ENCODE peak calls at places on chromosomes 3 and 15, in ten cellular contexts. One of them, this sample, is unnamed.

GRCh38 chr15:31100738-31101137 is 787 bp downstream of the TRPM1 start:
- DNase-seq in lower lobe of right lung: no peak
- DNase-seq in tibial nerve: no peak
- DNase-seq in chondrocyte: no peak
- DNase-seq in endothelial cell: no peak
- DNase-seq in Peyer's patch: no peak
- DNase-seq in psoas muscle: no peak
- DNase-seq in heart right ventricle: no peak
- DNase-seq in cardiac muscle cell: no peak
- DNase-seq in kidney epithelial cell: no peak
- DNase-seq in this sample: no peak

GRCh38 chr3:174035317-174035886 is 637.9 kb downstream of the NLGN1 start:
- DNase-seq in lower lobe of right lung: no peak
- DNase-seq in tibial nerve: no peak
- DNase-seq in chondrocyte: no peak
- DNase-seq in endothelial cell: no peak
- DNase-seq in Peyer's patch: no peak
- DNase-seq in psoas muscle: no peak
- DNase-seq in heart right ventricle: no peak
- DNase-seq in cardiac muscle cell: peak; percentile 5
- DNase-seq in kidney epithelial cell: no peak
- DNase-seq in this sample: no peak

GRCh38 chr3:190081387-190081786 is 39.3 kb downstream of the P3H2 start:
- DNase-seq in lower lobe of right lung: no peak
- DNase-seq in tibial nerve: no peak
- DNase-seq in chondrocyte: no peak
- DNase-seq in endothelial cell: no peak
- DNase-seq in Peyer's patch: no peak
- DNase-seq in psoas muscle: no peak
- DNase-seq in heart right ventricle: no peak
- DNase-seq in cardiac muscle cell: no peak
- DNase-seq in kidney epithelial cell: no peak
- DNase-seq in this sample: no peak

GRCh38 chr3:87272718-87273337 is 3.6 kb downstream of the POU1F1 start:
- DNase-seq in lower lobe of right lung: no peak
- DNase-seq in tibial nerve: no peak
- DNase-seq in chondrocyte: no peak
- DNase-seq in endothelial cell: no peak
- DNase-seq in Peyer's patch: no peak
- DNase-seq in psoas muscle: no peak
- DNase-seq in heart right ventricle: no peak
- DNase-seq in cardiac muscle cell: no peak
- DNase-seq in kidney epithelial cell: no peak
- DNase-seq in this sample: no peak

GRCh38 chr15:71945012-71945411 is 134.7 kb downstream of the NR2E3 start:
- DNase-seq in lower lobe of right lung: no peak
- DNase-seq in tibial nerve: no peak
- DNase-seq in chondrocyte: no peak
- DNase-seq in endothelial cell: no peak
- DNase-seq in Peyer's patch: no peak
- DNase-seq in psoas muscle: no peak
- DNase-seq in heart right ventricle: no peak
- DNase-seq in cardiac muscle cell: no peak
- DNase-seq in kidney epithelial cell: no peak
- DNase-seq in this sample: no peak

GRCh38 chr15:38972831-38973230 is 408.2 kb upstream of the RASGRP1 start:
- DNase-seq in lower lobe of right lung: no peak
- DNase-seq in tibial nerve: no peak
- DNase-seq in chondrocyte: no peak
- DNase-seq in endothelial cell: no peak
- DNase-seq in Peyer's patch: no peak
- DNase-seq in psoas muscle: no peak
- DNase-seq in heart right ventricle: no peak
- DNase-seq in cardiac muscle cell: no peak
- DNase-seq in kidney epithelial cell: no peak
- DNase-seq in this sample: no peak

GRCh38 chr3:153209596-153209995 is 47.6 kb downstream of the RAP2B start:
- DNase-seq in lower lobe of right lung: peak; percentile 73
- DNase-seq in tibial nerve: no peak
- DNase-seq in chondrocyte: no peak
- DNase-seq in endothelial cell: peak; percentile 30
- DNase-seq in Peyer's patch: no peak
- DNase-seq in psoas muscle: peak; percentile 56
- DNase-seq in heart right ventricle: peak; percentile 8
- DNase-seq in cardiac muscle cell: peak; percentile 32
- DNase-seq in kidney epithelial cell: peak; percentile 62
- DNase-seq in this sample: no peak

GRCh38 chr15:57462391-57462790 is 86.1 kb downstream of the CGNL1 start:
- DNase-seq in lower lobe of right lung: no peak
- DNase-seq in tibial nerve: no peak
- DNase-seq in chondrocyte: no peak
- DNase-seq in endothelial cell: no peak
- DNase-seq in Peyer's patch: no peak
- DNase-seq in psoas muscle: no peak
- DNase-seq in heart right ventricle: no peak
- DNase-seq in cardiac muscle cell: peak; percentile 42
- DNase-seq in kidney epithelial cell: no peak
- DNase-seq in this sample: no peak

GRCh38 chr3:188330138-188330537 is 176.2 kb downstream of the LPP start:
- DNase-seq in lower lobe of right lung: no peak
- DNase-seq in tibial nerve: no peak
- DNase-seq in chondrocyte: no peak
- DNase-seq in endothelial cell: no peak
- DNase-seq in Peyer's patch: no peak
- DNase-seq in psoas muscle: no peak
- DNase-seq in heart right ventricle: no peak
- DNase-seq in cardiac muscle cell: no peak
- DNase-seq in kidney epithelial cell: no peak
- DNase-seq in this sample: no peak

GRCh38 chr3:55801068-55801467 is 314.0 kb upstream of the WNT5A start:
- DNase-seq in lower lobe of right lung: no peak
- DNase-seq in tibial nerve: no peak
- DNase-seq in chondrocyte: no peak
- DNase-seq in endothelial cell: no peak
- DNase-seq in Peyer's patch: no peak
- DNase-seq in psoas muscle: no peak
- DNase-seq in heart right ventricle: no peak
- DNase-seq in cardiac muscle cell: no peak
- DNase-seq in kidney epithelial cell: no peak
- DNase-seq in this sample: no peak

GRCh38 chr15:68885070-68885469 is 45.3 kb upstream of the SPESP1 start:
- DNase-seq in lower lobe of right lung: no peak
- DNase-seq in tibial nerve: no peak
- DNase-seq in chondrocyte: no peak
- DNase-seq in endothelial cell: no peak
- DNase-seq in Peyer's patch: no peak
- DNase-seq in psoas muscle: no peak
- DNase-seq in heart right ventricle: no peak
- DNase-seq in cardiac muscle cell: peak; percentile 90
- DNase-seq in kidney epithelial cell: no peak
- DNase-seq in this sample: no peak

GRCh38 chr3:47324278-47324865 is 41.6 kb downstream of the KLHL18 start:
- DNase-seq in lower lobe of right lung: no peak
- DNase-seq in tibial nerve: peak; percentile 80
- DNase-seq in chondrocyte: no peak
- DNase-seq in endothelial cell: peak; percentile 72
- DNase-seq in Peyer's patch: peak; percentile 78
- DNase-seq in psoas muscle: no peak
- DNase-seq in heart right ventricle: peak; percentile 77
- DNase-seq in cardiac muscle cell: peak; percentile 90
- DNase-seq in kidney epithelial cell: no peak
- DNase-seq in this sample: peak; percentile 62

GRCh38 chr15:58880320-58880719 is 53.2 kb downstream of the SLTM start:
- DNase-seq in lower lobe of right lung: no peak
- DNase-seq in tibial nerve: no peak
- DNase-seq in chondrocyte: no peak
- DNase-seq in endothelial cell: no peak
- DNase-seq in Peyer's patch: no peak
- DNase-seq in psoas muscle: no peak
- DNase-seq in heart right ventricle: no peak
- DNase-seq in cardiac muscle cell: no peak
- DNase-seq in kidney epithelial cell: no peak
- DNase-seq in this sample: no peak

GRCh38 chr3:53166781-53167291 is 5.8 kb downstream of the PRKCD start:
- DNase-seq in lower lobe of right lung: peak; percentile 85
- DNase-seq in tibial nerve: peak; percentile 56
- DNase-seq in chondrocyte: no peak
- DNase-seq in endothelial cell: peak; percentile 55
- DNase-seq in Peyer's patch: peak; percentile 68
- DNase-seq in psoas muscle: peak; percentile 84
- DNase-seq in heart right ventricle: peak; percentile 75
- DNase-seq in cardiac muscle cell: peak; percentile 86
- DNase-seq in kidney epithelial cell: no peak
- DNase-seq in this sample: no peak

GRCh38 chr3:122941233-122942206 is 86.0 kb downstream of the SEMA5B start:
- DNase-seq in lower lobe of right lung: no peak
- DNase-seq in tibial nerve: no peak
- DNase-seq in chondrocyte: no peak
- DNase-seq in endothelial cell: no peak
- DNase-seq in Peyer's patch: no peak
- DNase-seq in psoas muscle: no peak
- DNase-seq in heart right ventricle: no peak
- DNase-seq in cardiac muscle cell: no peak
- DNase-seq in kidney epithelial cell: no peak
- DNase-seq in this sample: no peak

GRCh38 chr3:47418167-47419082 is 37.6 kb downstream of the PTPN23 start:
- DNase-seq in lower lobe of right lung: no peak
- DNase-seq in tibial nerve: no peak
- DNase-seq in chondrocyte: peak; percentile 89
- DNase-seq in endothelial cell: no peak
- DNase-seq in Peyer's patch: no peak
- DNase-seq in psoas muscle: no peak
- DNase-seq in heart right ventricle: no peak
- DNase-seq in cardiac muscle cell: no peak
- DNase-seq in kidney epithelial cell: no peak
- DNase-seq in this sample: no peak

GRCh38 chr15:59438891-59439290 is 905 bp downstream of the FAM81A start:
- DNase-seq in lower lobe of right lung: no peak
- DNase-seq in tibial nerve: no peak
- DNase-seq in chondrocyte: no peak
- DNase-seq in endothelial cell: no peak
- DNase-seq in Peyer's patch: peak; percentile 75
- DNase-seq in psoas muscle: no peak
- DNase-seq in heart right ventricle: no peak
- DNase-seq in cardiac muscle cell: no peak
- DNase-seq in kidney epithelial cell: no peak
- DNase-seq in this sample: no peak

GRCh38 chr15:73681073-73681472 is 3.1 kb upstream of the CD276 start:
- DNase-seq in lower lobe of right lung: no peak
- DNase-seq in tibial nerve: no peak
- DNase-seq in chondrocyte: no peak
- DNase-seq in endothelial cell: no peak
- DNase-seq in Peyer's patch: no peak
- DNase-seq in psoas muscle: no peak
- DNase-seq in heart right ventricle: no peak
- DNase-seq in cardiac muscle cell: no peak
- DNase-seq in kidney epithelial cell: no peak
- DNase-seq in this sample: no peak

GRCh38 chr15:62453979-62454378 is 288.9 kb upstream of the C2CD4B start:
- DNase-seq in lower lobe of right lung: no peak
- DNase-seq in tibial nerve: no peak
- DNase-seq in chondrocyte: no peak
- DNase-seq in endothelial cell: no peak
- DNase-seq in Peyer's patch: no peak
- DNase-seq in psoas muscle: no peak
- DNase-seq in heart right ventricle: no peak
- DNase-seq in cardiac muscle cell: peak; percentile 50
- DNase-seq in kidney epithelial cell: no peak
- DNase-seq in this sample: no peak

GRCh38 chr3:48664313-48664644 is 1.6 kb upstream of the CELSR3 start:
- DNase-seq in lower lobe of right lung: no peak
- DNase-seq in tibial nerve: no peak
- DNase-seq in chondrocyte: no peak
- DNase-seq in endothelial cell: no peak
- DNase-seq in Peyer's patch: no peak
- DNase-seq in psoas muscle: no peak
- DNase-seq in heart right ventricle: no peak
- DNase-seq in cardiac muscle cell: no peak
- DNase-seq in kidney epithelial cell: no peak
- DNase-seq in this sample: no peak
- TF ChIP-seq CTCF in lower lobe of right lung: peak; percentile 28
- TF ChIP-seq CTCF in tibial nerve: no peak
- TF ChIP-seq CTCF in chondrocyte: peak; percentile 65
- TF ChIP-seq CTCF in endothelial cell: peak; percentile 14
- TF ChIP-seq CTCF in Peyer's patch: no peak
- TF ChIP-seq CTCF in psoas muscle: peak; percentile 3
- TF ChIP-seq CTCF in heart right ventricle: peak; percentile 10
- TF ChIP-seq CTCF in cardiac muscle cell: no peak
- TF ChIP-seq CTCF in kidney epithelial cell: no peak
- TF ChIP-seq CTCF in this sample: no peak

DNA sequence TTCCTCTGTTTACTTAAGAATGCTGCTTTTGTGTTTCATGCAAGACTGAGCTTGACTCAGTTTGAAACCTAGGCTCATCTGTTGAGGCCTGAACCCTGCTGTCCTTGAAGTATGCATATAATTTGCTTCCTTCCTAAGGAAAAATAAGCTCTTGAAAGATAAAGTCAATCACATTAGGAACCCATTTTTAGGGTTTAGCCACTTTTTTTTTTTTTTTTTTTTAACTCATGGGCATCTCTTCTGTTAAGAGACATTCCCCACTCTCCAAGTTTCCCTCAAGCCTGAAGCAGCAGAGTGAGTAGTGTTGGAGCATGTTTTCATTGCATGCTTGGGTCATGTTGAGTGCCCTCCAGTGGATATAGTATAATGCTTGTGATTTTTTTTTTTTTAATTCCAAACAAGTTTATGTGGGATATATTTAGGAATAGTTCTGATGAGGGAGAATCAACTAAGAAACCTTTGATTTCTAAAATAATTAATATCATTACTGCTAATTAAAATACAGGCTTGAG is 3.6 kb downstream of the CTNNB1 start:
- DNase-seq in lower lobe of right lung: no peak
- DNase-seq in tibial nerve: peak; percentile 32
- DNase-seq in chondrocyte: no peak
- DNase-seq in endothelial cell: no peak
- DNase-seq in Peyer's patch: no peak
- DNase-seq in psoas muscle: no peak
- DNase-seq in heart right ventricle: peak; percentile 26
- DNase-seq in cardiac muscle cell: peak; percentile 73
- DNase-seq in kidney epithelial cell: no peak
- DNase-seq in this sample: no peak
- TF ChIP-seq CTCF in lower lobe of right lung: peak; percentile 37
- TF ChIP-seq CTCF in tibial nerve: peak; percentile 42
- TF ChIP-seq CTCF in chondrocyte: peak; percentile 79
- TF ChIP-seq CTCF in endothelial cell: no peak
- TF ChIP-seq CTCF in Peyer's patch: no peak
- TF ChIP-seq CTCF in psoas muscle: peak; percentile 34
- TF ChIP-seq CTCF in heart right ventricle: peak; percentile 66
- TF ChIP-seq CTCF in cardiac muscle cell: peak; percentile 51
- TF ChIP-seq CTCF in kidney epithelial cell: peak; percentile 49
- TF ChIP-seq CTCF in this sample: peak; percentile 43

GRCh38 chr15:41908681-41909461 is 15.0 kb upstream of the SPTBN5 start:
- DNase-seq in lower lobe of right lung: no peak
- DNase-seq in tibial nerve: no peak
- DNase-seq in chondrocyte: no peak
- DNase-seq in endothelial cell: no peak
- DNase-seq in Peyer's patch: no peak
- DNase-seq in psoas muscle: no peak
- DNase-seq in heart right ventricle: no peak
- DNase-seq in cardiac muscle cell: no peak
- DNase-seq in kidney epithelial cell: no peak
- DNase-seq in this sample: no peak
- TF ChIP-seq CTCF in lower lobe of right lung: no peak
- TF ChIP-seq CTCF in tibial nerve: no peak
- TF ChIP-seq CTCF in chondrocyte: no peak
- TF ChIP-seq CTCF in endothelial cell: no peak
- TF ChIP-seq CTCF in Peyer's patch: no peak
- TF ChIP-seq CTCF in psoas muscle: no peak
- TF ChIP-seq CTCF in heart right ventricle: no peak
- TF ChIP-seq CTCF in cardiac muscle cell: no peak
- TF ChIP-seq CTCF in kidney epithelial cell: no peak
- TF ChIP-seq CTCF in this sample: no peak

GRCh38 chr3:196486263-196486662 is 17.3 kb downstream of the RNF168 start:
- DNase-seq in lower lobe of right lung: no peak
- DNase-seq in tibial nerve: no peak
- DNase-seq in chondrocyte: no peak
- DNase-seq in endothelial cell: peak; percentile 12
- DNase-seq in Peyer's patch: no peak
- DNase-seq in psoas muscle: no peak
- DNase-seq in heart right ventricle: no peak
- DNase-seq in cardiac muscle cell: no peak
- DNase-seq in kidney epithelial cell: no peak
- DNase-seq in this sample: no peak
- TF ChIP-seq CTCF in lower lobe of right lung: peak; percentile 22
- TF ChIP-seq CTCF in tibial nerve: no peak
- TF ChIP-seq CTCF in chondrocyte: peak; percentile 58
- TF ChIP-seq CTCF in endothelial cell: no peak
- TF ChIP-seq CTCF in Peyer's patch: no peak
- TF ChIP-seq CTCF in psoas muscle: peak; percentile 63
- TF ChIP-seq CTCF in heart right ventricle: peak; percentile 57
- TF ChIP-seq CTCF in cardiac muscle cell: peak; percentile 38
- TF ChIP-seq CTCF in kidney epithelial cell: peak; percentile 33
- TF ChIP-seq CTCF in this sample: peak; percentile 40

This sample was measured in D721Med.